ENCODE peak calls at places on chromosomes 12 and 14, in four cellular contexts. L, F, K and G are unnamed samples.

GRCh38 chr14:31280871-31281220 is 73.3 kb upstream of the HECTD1 start:
- DNase-seq in L (no peak), F (no peak), K (no peak), G (no peak)

GRCh38 chr12:124754949-124755800 is 108.5 kb downstream of the SCARB1 start:
- DNase-seq in K (no peak), F (no peak), L (no peak), G (peak)

GRCh38 chr14:101086926-101087325 is 183.4 kb upstream of the RTL1 start:
- DNase-seq in L (no peak), K (no peak), F (no peak), G (no peak)

GRCh38 chr12:2794261-2794735 is 472 bp upstream of the FKBP4 start:
- DNase-seq in F (no peak), L (no peak), K (no peak), G (no peak)

GRCh38 chr12:124847113-124847512 is 16.6 kb downstream of the SCARB1 start:
- DNase-seq in F (no peak), L (no peak), K (no peak), G (no peak)

GRCh38 chr12:15306605-15307004 is 15.7 kb upstream of the PTPRO start:
- DNase-seq in K (no peak), F (no peak), L (no peak), G (no peak)

GRCh38 chr12:13900718-13901117 is 80.7 kb downstream of the GRIN2B start:
- DNase-seq in L (no peak), K (no peak), F (no peak), G (no peak)

GRCh38 chr12:24921251-24922038 is 27.5 kb downstream of the BCAT1 start:
- DNase-seq in F (no peak), K (no peak), L (peak), G (no peak)

GRCh38 chr12:5437657-5438056 is 5.7 kb downstream of the NTF3 start:
- DNase-seq in F (no peak), L (no peak), K (no peak), G (no peak)

GRCh38 chr14:100761481-100761880 is 34.8 kb downstream of the DLK1 start:
- DNase-seq in F (no peak), K (no peak), L (no peak), G (no peak)

GRCh38 chr12:118404876-118405521 is 28.6 kb downstream of the SUDS3 start:
- DNase-seq in L (peak), F (peak), K (peak), G (peak)

GRCh38 chr14:58280954-58281787 is 17.2 kb upstream of the ARID4A start:
- DNase-seq in L (no peak), K (peak), F (peak), G (no peak)

GRCh38 chr12:49288412-49288853 is 6.5 kb upstream of the PRPH start:
- DNase-seq in F (peak), L (peak), K (peak), G (peak)

GRCh38 chr12:132560831-132561783 is 49.3 kb downstream of the LRCOL1 start:
- DNase-seq in L (peak), F (peak), K (peak), G (peak)

GRCh38 chr14:100428727-100429126 is 105.6 kb downstream of the SLC25A47 start:
- DNase-seq in F (no peak), K (no peak), L (no peak), G (no peak)

GRCh38 chr14:100083706-100084105 is 18.5 kb downstream of the EVL start:
- DNase-seq in K (no peak), L (no peak), F (no peak), G (no peak)

GRCh38 chr14:89206426-89206825 is 210.6 kb downstream of the FOXN3 start:
- DNase-seq in L (no peak), F (no peak), K (no peak), G (no peak)

GRCh38 chr12:113287146-113287898 is 47.6 kb downstream of the SLC8B1 start:
- DNase-seq in K (no peak), L (no peak), F (no peak), G (no peak)

GRCh38 chr14:51283402-51283825 is 43.4 kb downstream of the TMX1 start:
- DNase-seq in F (peak), L (peak), K (no peak), G (no peak)

GRCh38 chr14:49427117-49427516 is 159.1 kb downstream of the RPS29 start:
- DNase-seq in K (no peak), L (no peak), F (no peak), G (no peak)

GRCh38 chr12:64922853-64923252 is 98.4 kb downstream of the TBC1D30 start:
- DNase-seq in F (no peak), K (no peak), L (no peak), G (no peak)

GRCh38 chr12:9870311-9870866 is 1.2 kb upstream of the CLEC2B start:
- DNase-seq in F (no peak), L (no peak), K (no peak), G (no peak)

GRCh38 chr12:88325076-88325827 is 183.1 kb downstream of the TMTC3 start:
- DNase-seq in L (no peak), F (no peak), K (no peak), G (no peak)

GRCh38 chr14:50062438-50063039 is 53.8 kb downstream of the VCPKMT start:
- DNase-seq in L (peak), F (peak), K (peak), G (no peak)

GRCh38 chr12:12265571-12266388 is 1.1 kb downstream of the LRP6 start:
- DNase-seq in F (no peak), K (no peak), L (no peak), G (no peak)

GRCh38 chr12:86985298-86985697 is 729.1 kb upstream of the MGAT4C start:
- DNase-seq in K (no peak), F (no peak), L (no peak), G (no peak)

GRCh38 chr12:122003646-122004611 is 17.8 kb upstream of the BCL7A start:
- DNase-seq in F (peak), L (no peak), K (no peak), G (no peak)

GRCh38 chr12:28506271-28506670 is 316.0 kb downstream of the CCDC91 start:
- DNase-seq in K (no peak), L (no peak), F (no peak), G (no peak)

GRCh38 chr12:50925342-50925651 is 27.0 kb upstream of the HIGD1C start:
- DNase-seq in F (no peak), L (no peak), K (no peak), G (peak)

GRCh38 chr12:41486718-41487117 is 298.6 kb downstream of the PDZRN4 start:
- DNase-seq in L (no peak), K (no peak), F (no peak), G (no peak)

GRCh38 chr14:104138098-104138890 is at the start of gene KIF26A:
- DNase-seq in F (peak), K (no peak), L (no peak), G (peak)

GRCh38 chr14:70898346-70898745 is 8.9 kb upstream of the PCNX1 start:
- DNase-seq in L (no peak), F (no peak), K (no peak), G (no peak)

GRCh38 chr12:55057466-55057865 is 37.7 kb downstream of the NEUROD4 start:
- DNase-seq in F (no peak), L (no peak), K (no peak), G (no peak)

DNA sequence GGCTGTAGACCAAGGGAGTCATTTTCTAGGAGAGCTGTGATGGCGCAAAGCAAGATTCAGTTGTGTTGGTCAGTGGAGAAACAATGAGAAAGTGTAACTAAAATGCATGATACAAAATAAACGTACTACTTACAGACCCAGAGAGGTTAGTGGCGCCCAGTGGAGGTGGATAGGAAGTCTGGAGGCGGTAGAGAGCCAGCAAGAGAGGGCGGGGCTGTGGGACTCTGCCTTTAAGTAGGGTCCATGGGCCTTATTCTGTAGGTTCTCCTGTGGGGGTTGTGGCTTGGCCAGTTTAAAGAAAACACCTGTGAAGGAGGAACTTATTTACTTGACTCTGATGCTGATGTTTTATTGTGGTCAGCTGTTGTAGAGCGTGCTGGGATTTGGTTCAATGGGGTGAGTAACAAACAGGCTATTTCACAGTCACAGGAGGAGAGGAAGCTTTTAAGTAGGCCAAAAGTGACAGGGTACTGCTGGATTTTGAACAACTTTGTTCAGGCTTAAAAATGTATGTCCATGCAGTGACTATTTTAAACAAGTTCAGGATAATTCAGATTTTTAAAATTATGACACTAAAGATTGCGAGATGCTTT is 1097.7 kb downstream of the TMTC2 start:
- DNase-seq in F (no peak), K (no peak), L (no peak), G (peak)
- TF ChIP-seq CREM in F (no peak), K (no peak), L (no peak), G (no peak)

GRCh38 chr14:102757646-102758045 is 19.6 kb upstream of the TRAF3 start:
- DNase-seq in K (no peak), F (no peak), L (no peak), G (no peak)

GRCh38 chr14:102758087-102758486 is 19.2 kb upstream of the TRAF3 start:
- DNase-seq in F (no peak), L (no peak), K (no peak), G (no peak)

GRCh38 chr14:102760485-102761193 is 16.6 kb upstream of the TRAF3 start:
- DNase-seq in F (no peak), K (no peak), L (no peak), G (peak)

GRCh38 chr14:102761206-102761605 is 16.0 kb upstream of the TRAF3 start:
- DNase-seq in L (no peak), K (no peak), F (no peak), G (no peak)

DNA sequence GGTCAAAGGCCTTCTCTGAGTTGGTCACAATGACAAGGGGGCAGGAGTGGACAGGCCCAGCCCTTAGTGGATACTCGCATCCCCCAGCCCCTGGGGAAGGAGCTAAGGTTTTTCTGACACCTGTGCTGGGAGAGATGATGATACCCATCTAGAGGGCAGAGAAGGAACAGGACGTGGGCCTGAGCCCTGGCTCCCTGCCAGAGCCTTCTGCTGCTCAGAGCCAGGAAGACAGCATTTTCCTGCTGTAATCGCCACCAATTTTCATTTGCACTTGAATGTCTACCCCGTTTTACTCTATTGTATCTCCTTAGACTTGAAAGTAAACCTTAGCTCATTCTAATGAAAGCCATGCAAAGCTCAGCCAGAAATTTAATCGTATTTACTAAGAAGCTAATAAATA is 17.8 kb upstream of the TRAF3 start:
- DNase-seq in F (no peak), K (no peak), L (no peak), G (no peak)
- TF ChIP-seq CREM in F (no peak), K (no peak), L (no peak), G (no peak)

GRCh38 chr14:90617942-90618341 is 198.3 kb downstream of the TTC7B start:
- DNase-seq in L (no peak), F (no peak), K (no peak), G (no peak)

GRCh38 chr14:90616313-90616712 is 199.9 kb downstream of the TTC7B start:
- DNase-seq in F (no peak), K (no peak), L (no peak), G (no peak)

GRCh38 chr14:90615444-90616095 is 200.7 kb downstream of the TTC7B start:
- DNase-seq in K (no peak), F (no peak), L (no peak), G (no peak)

GRCh38 chr14:90614696-90615260 is 201.5 kb downstream of the TTC7B start:
- DNase-seq in L (no peak), K (no peak), F (no peak), G (no peak)

DNA sequence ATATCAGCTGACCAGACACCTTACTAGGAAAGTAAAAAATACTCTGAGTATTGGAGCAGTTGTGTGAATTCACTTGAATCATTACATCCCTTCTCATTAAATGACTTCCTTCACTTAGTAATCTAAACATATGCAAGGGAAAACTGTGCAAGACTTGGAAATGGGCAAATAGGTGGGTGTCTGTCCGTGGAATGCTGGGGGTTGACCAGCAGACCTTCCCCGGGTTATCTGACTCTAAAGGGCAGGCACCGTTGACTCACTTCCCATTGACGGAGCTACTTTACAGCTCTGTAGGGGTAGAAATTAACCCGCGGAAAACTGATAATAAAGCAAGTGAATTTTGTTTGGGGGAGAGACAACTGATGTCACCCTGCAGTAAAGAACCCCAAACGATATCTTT is 199.3 kb downstream of the TTC7B start:
- DNase-seq in K (no peak), L (no peak), F (no peak), G (no peak)
- TF ChIP-seq CREM in K (no peak), L (no peak), F (no peak), G (no peak)

GRCh38 chr12:92010853-92011701 is 134.6 kb downstream of the BTG1 start:
- DNase-seq in K (no peak), L (no peak), F (no peak), G (no peak)
- TF ChIP-seq CREM in K (no peak), L (no peak), F (no peak), G (no peak)

GRCh38 chr12:45762185-45763110 is 32.9 kb downstream of the ARID2 start:
- DNase-seq in F (no peak), K (no peak), L (peak), G (no peak)
- TF ChIP-seq CREM in F (no peak), K (no peak), L (no peak), G (no peak)

DNA sequence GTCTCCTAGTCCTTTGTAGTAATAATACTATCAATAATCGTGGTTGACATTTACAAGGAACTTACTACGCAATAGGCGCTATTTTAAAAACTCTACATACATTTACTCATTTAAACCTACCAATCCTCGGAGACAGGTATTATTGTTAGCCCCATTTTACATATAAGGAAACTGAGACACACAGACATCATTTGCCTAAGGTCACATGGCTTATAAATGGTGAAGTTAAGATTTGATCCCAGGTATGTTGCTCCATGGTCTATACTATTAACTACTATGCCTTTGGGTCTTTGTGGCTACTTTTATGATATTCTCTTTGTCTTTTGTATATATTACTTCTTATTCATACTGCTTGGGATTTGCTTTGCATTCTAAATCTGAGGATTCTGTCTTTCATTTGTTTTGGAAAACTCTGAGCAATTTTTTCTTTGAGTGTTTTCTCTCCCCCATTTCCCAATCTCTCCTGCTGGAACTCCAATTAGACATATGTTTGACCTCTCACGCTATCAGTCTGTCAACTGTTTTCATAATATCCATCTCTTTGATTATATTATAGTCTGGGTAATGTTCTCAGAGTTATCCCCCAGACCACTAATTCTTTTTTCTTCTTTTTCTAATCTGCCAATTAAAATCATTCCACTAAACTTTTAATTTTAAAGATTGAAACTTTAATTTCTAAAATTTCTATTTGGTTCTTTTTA is 10.9 kb downstream of the NT5DC3 start:
- DNase-seq in F (no peak), L (no peak), K (no peak), G (no peak)
- TF ChIP-seq CREM in F (no peak), L (no peak), K (no peak), G (no peak)

DNA sequence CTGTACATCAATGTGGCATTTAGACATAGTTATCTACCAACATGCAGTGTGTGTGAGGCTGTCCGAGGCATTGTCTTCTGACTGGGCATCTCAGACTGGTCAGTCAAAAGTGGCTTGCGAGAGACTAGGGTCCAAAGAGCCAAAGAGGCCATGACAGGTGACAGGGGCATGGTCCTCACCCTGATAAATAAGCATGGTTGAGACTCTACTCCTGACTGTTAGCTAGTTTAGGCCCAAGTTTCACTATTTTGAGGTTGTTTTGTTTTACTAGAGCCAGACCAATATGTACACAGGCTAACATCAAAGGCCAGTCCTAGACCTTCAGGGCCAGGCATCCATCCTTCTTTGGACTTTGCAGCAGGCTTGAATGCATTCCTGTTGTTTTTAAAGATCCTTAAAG is 76.9 kb upstream of the SRSF5 start:
- DNase-seq in K (no peak), F (no peak), L (peak), G (no peak)
- TF ChIP-seq CREM in K (no peak), F (no peak), L (no peak), G (no peak)

GRCh38 chr12:39988574-39988973 is 117.3 kb downstream of the SLC2A13 start:
- DNase-seq in L (no peak), F (no peak), K (no peak), G (no peak)
- TF ChIP-seq CREM in L (no peak), F (no peak), K (no peak), G (no peak)

GRCh38 chr12:26853303-26854027 is 20.5 kb upstream of the ITPR2 start:
- DNase-seq in L (peak), K (no peak), F (peak), G (peak)
- TF ChIP-seq CREM in L (no peak), K (no peak), F (no peak), G (no peak)